ENCODE peak calls at places on chromosomes 6 and 20, in five cellular contexts. L is anterior cingulate cortex, D is DMS 273 treated with DMSO at 0.1 percent for 48 hours, R is left cardiac atrium, J is NCI-H1092. V is an unnamed sample.

GRCh38 chr20:50873518-50873959 is 57.7 kb downstream of the ADNP start:
- DNase-seq in L (no peak), D (no peak), R (no peak), J (no peak), V (no peak)

GRCh38 chr6:109332748-109333147 is 49.5 kb downstream of the CD164 start:
- DNase-seq in L (no peak), D (no peak), R (no peak), J (no peak), V (no peak)

GRCh38 chr20:33004141-33004751 is at the start of gene SUN5:
- DNase-seq in L (no peak), D (no peak), R (no peak), J (no peak), V (no peak)

GRCh38 chr20:64035066-64035932 is 683 bp upstream of the C20orf204 start:
- DNase-seq in L (no peak), D (no peak), R (no peak), J (no peak), V (no peak)

GRCh38 chr6:116268589-116269293 is 11.0 kb downstream of the TSPYL1 start:
- DNase-seq in L (no peak), D (peak), R (no peak), J (peak), V (no peak)

GRCh38 chr6:106411643-106412200 is 51.2 kb downstream of the CRYBG1 start:
- DNase-seq in L (no peak), D (no peak), R (no peak), J (no peak), V (no peak)

GRCh38 chr6:142444388-142444787 is 142.6 kb downstream of the ADGRG6 start:
- DNase-seq in L (no peak), D (no peak), R (no peak), J (no peak), V (no peak)

GRCh38 chr20:25257756-25258462 is 10.0 kb downstream of the PYGB start:
- DNase-seq in L (no peak), D (no peak), R (no peak), J (no peak), V (no peak)

GRCh38 chr20:63850689-63851547 is 10.4 kb upstream of the ABHD16B start:
- DNase-seq in L (no peak), D (no peak), R (no peak), J (no peak), V (no peak)

GRCh38 chr20:13723015-13723414 is 61.7 kb downstream of the ESF1 start:
- DNase-seq in L (no peak), D (no peak), R (no peak), J (no peak), V (no peak)

GRCh38 chr6:13710552-13711383 is 867 bp downstream of the RANBP9 start:
- DNase-seq in L (peak), D (no peak), R (peak), J (no peak), V (peak)